ENCODE peak calls at places on chromosomes 1 and 21, in four cellular contexts. L, D, Q and Z are unnamed samples.

GRCh38 chr1:101175886-101176285 is 60.9 kb upstream of the S1PR1 start:
- DNase-seq in L (no peak), D (no peak), Q (no peak), Z (no peak)

GRCh38 chr1:24191860-24192259 is 4.8 kb upstream of the IFNLR1 start:
- DNase-seq in L (no peak), D (peak), Q (peak), Z (no peak)

GRCh38 chr21:19076031-19076430 is 672.4 kb upstream of the TMPRSS15 start:
- DNase-seq in L (no peak), D (no peak), Q (no peak), Z (no peak)

GRCh38 chr1:37306871-37307270 is 167.5 kb upstream of the ZC3H12A start:
- DNase-seq in L (no peak), D (no peak), Q (no peak), Z (peak)

GRCh38 chr1:248065604-248066003 is 19.0 kb downstream of the OR2L3 start:
- DNase-seq in L (no peak), D (no peak), Q (no peak), Z (no peak)

GRCh38 chr1:55981015-55981635 is 598.2 kb downstream of the PLPP3 start:
- DNase-seq in L (no peak), D (no peak), Q (peak), Z (no peak)

GRCh38 chr1:36359911-36360310 is 25.8 kb downstream of the STK40 start:
- DNase-seq in L (no peak), D (no peak), Q (no peak), Z (no peak)

GRCh38 chr1:214604543-214604942 is 1.5 kb downstream of the CENPF start:
- DNase-seq in L (no peak), D (no peak), Q (peak), Z (no peak)

GRCh38 chr1:94351441-94351840 is 66.7 kb upstream of the ABCD3 start:
- DNase-seq in L (no peak), D (no peak), Q (no peak), Z (no peak)

GRCh38 chr1:227894831-227895451 is 52.8 kb downstream of the WNT9A start:
- DNase-seq in L (no peak), D (no peak), Q (no peak), Z (no peak)

GRCh38 chr1:184387871-184388670 is 1.2 kb downstream of the C1orf21 start:
- DNase-seq in L (no peak), D (no peak), Q (peak), Z (peak)

GRCh38 chr1:223298706-223299105 is 65.3 kb downstream of the SUSD4 start:
- DNase-seq in L (no peak), D (no peak), Q (peak), Z (no peak)

GRCh38 chr1:8197493-8198282 is 120.2 kb upstream of the SLC45A1 start:
- DNase-seq in L (peak), D (peak), Q (peak), Z (peak)

GRCh38 chr1:226973898-226974543 is 33.9 kb downstream of the COQ8A start:
- DNase-seq in L (peak), D (no peak), Q (peak), Z (no peak)

GRCh38 chr1:209576798-209577197 is 6.7 kb upstream of the CAMK1G start:
- DNase-seq in L (peak), D (no peak), Q (peak), Z (peak)

GRCh38 chr1:153422450-153423068 is 6.2 kb downstream of the S100A7A start:
- DNase-seq in L (peak), D (peak), Q (peak), Z (peak)

GRCh38 chr1:172837816-172838680 is 179.1 kb downstream of the FASLG start:
- DNase-seq in L (no peak), D (no peak), Q (peak), Z (no peak)

GRCh38 chr1:164659621-164660414 is 100.8 kb downstream of the PBX1 start:
- DNase-seq in L (no peak), D (no peak), Q (no peak), Z (no peak)

GRCh38 chr1:235898126-235898525 is 31.4 kb upstream of the LYST start:
- DNase-seq in L (no peak), D (no peak), Q (peak), Z (no peak)

GRCh38 chr1:246317723-246318359 is 189.2 kb downstream of the SMYD3 start:
- DNase-seq in L (no peak), D (no peak), Q (peak), Z (no peak)

GRCh38 chr21:33974513-33975468 is 59.2 kb upstream of the ATP5PO start:
- DNase-seq in L (no peak), D (no peak), Q (no peak), Z (no peak)

GRCh38 chr1:26190373-26190987 is at the start of gene CATSPER4:
- DNase-seq in L (no peak), D (no peak), Q (peak), Z (no peak)

GRCh38 chr1:93488222-93488621 is 40.3 kb downstream of the FNBP1L start:
- DNase-seq in L (no peak), D (no peak), Q (no peak), Z (no peak)

GRCh38 chr1:3819626-3820245 is 23.4 kb upstream of the LRRC47 start:
- DNase-seq in L (no peak), D (no peak), Q (no peak), Z (no peak)